ENCODE peak calls at places on chromosomes 7 and 10, in five cellular contexts. D is stimulated activated naive CD8-positive, alpha-beta T cell treated with anti-CD3 and anti-CD28 coated beads, Interleukin-15, amount 100 ng/mL, for 72 hours; Z is choroid plexus epithelial cell; Q is HEK293T; I is IMR-90. G is an unnamed sample.

GRCh38 chr10:131177431-131178327 is 133.8 kb downstream of the TCERG1L start:
- DNase-seq in D (no peak), Z (no peak), Q (no peak), I (no peak), G (no peak)

GRCh38 chr10:103470755-103471653 is 8.0 kb downstream of the CALHM3 start:
- DNase-seq in D (peak; percentile 67), Z (no peak), Q (no peak), I (no peak), G (peak; percentile 45)

GRCh38 chr7:117110480-117111315 is 157.4 kb downstream of the ST7 start:
- DNase-seq in D (peak; percentile 55), Z (peak; percentile 21), Q (no peak), I (no peak), G (no peak)

GRCh38 chr10:33129987-33130386 is 172.0 kb upstream of the ITGB1 start:
- DNase-seq in D (no peak), Z (peak; percentile 96), Q (no peak), I (peak; percentile 95), G (no peak)

GRCh38 chr7:93148135-93148534 is at the start of gene SAMD9L:
- DNase-seq in D (no peak), Z (peak; percentile 53), Q (no peak), I (peak; percentile 28), G (no peak)

GRCh38 chr10:107814865-107815487 is 650.5 kb upstream of the SORCS1 start:
- DNase-seq in D (no peak), Z (peak; percentile 80), Q (peak; percentile 63), I (peak; percentile 5), G (no peak)

GRCh38 chr7:132758983-132759382 is 182.7 kb upstream of the PLXNA4 start:
- DNase-seq in D (no peak), Z (no peak), Q (no peak), I (no peak), G (no peak)

GRCh38 chr10:24446739-24447138 is 237.8 kb downstream of the KIAA1217 start:
- DNase-seq in D (no peak), Z (peak; percentile 98), Q (no peak), I (peak; percentile 98), G (peak; percentile 84)

GRCh38 chr10:36720931-36721330 is 404.5 kb upstream of the ANKRD30A start:
- DNase-seq in D (no peak), Z (peak; percentile 48), Q (no peak), I (no peak), G (no peak)

GRCh38 chr7:155533827-155534690 is 12.3 kb downstream of the CNPY1 start:
- DNase-seq in D (peak; percentile 47), Z (peak; percentile 17), Q (peak; percentile 92), I (no peak), G (peak; percentile 90)

GRCh38 chr7:82527831-82528230 is 84.3 kb upstream of the CACNA2D1 start:
- DNase-seq in D (no peak), Z (peak; percentile 74), Q (no peak), I (peak; percentile 30), G (no peak)

GRCh38 chr7:1883834-1884582 is 213.9 kb downstream of the ELFN1 start:
- DNase-seq in D (no peak), Z (peak; percentile 9), Q (no peak), I (no peak), G (peak; percentile 58)

GRCh38 chr10:33412261-33413092 is 78.0 kb upstream of the NRP1 start:
- DNase-seq in D (no peak), Z (peak; percentile 89), Q (no peak), I (peak; percentile 92), G (peak; percentile 78)

GRCh38 chr10:86376852-86377796 is 10.5 kb upstream of the GRID1 start:
- DNase-seq in D (peak; percentile 84), Z (peak; percentile 58), Q (peak; percentile 91), I (peak; percentile 28), G (peak; percentile 99)

GRCh38 chr10:129853236-129853946 is 110.7 kb downstream of the EBF3 start:
- DNase-seq in D (no peak), Z (peak; percentile 39), Q (peak; percentile 31), I (peak; percentile 1), G (no peak)

GRCh38 chr7:32937344-32938174 is 19.7 kb upstream of the FKBP9 start:
- DNase-seq in D (no peak), Z (peak; percentile 53), Q (peak; percentile 33), I (peak; percentile 61), G (peak; percentile 83)

GRCh38 chr7:117872565-117873055 is 631 bp downstream of the CTTNBP2 start:
- DNase-seq in D (no peak), Z (peak; percentile 8), Q (peak; percentile 20), I (no peak), G (peak; percentile 68)

GRCh38 chr7:32583791-32584190 is 88.5 kb downstream of the AVL9 start:
- DNase-seq in D (no peak), Z (peak; percentile 96), Q (no peak), I (peak; percentile 87), G (no peak)

GRCh38 chr10:58643029-58643428 is 130.4 kb downstream of the BICC1 start:
- DNase-seq in D (no peak), Z (no peak), Q (no peak), I (no peak), G (peak; percentile 35)

GRCh38 chr7:137820677-137821420 is 25.9 kb downstream of the DGKI start:
- DNase-seq in D (no peak), Z (peak; percentile 83), Q (no peak), I (peak; percentile 83), G (peak; percentile 80)

GRCh38 chr10:78035437-78035836 is 1.8 kb downstream of the RPS24 start:
- DNase-seq in D (no peak), Z (no peak), Q (no peak), I (no peak), G (no peak)

GRCh38 chr10:11260136-11260535 is 242.5 kb downstream of the CELF2 start:
- DNase-seq in D (no peak), Z (no peak), Q (peak; percentile 18), I (no peak), G (no peak)

GRCh38 chr10:6579904-6580278 is at the start of gene PRKCQ:
- DNase-seq in D (no peak), Z (peak; percentile 4), Q (peak; percentile 50), I (peak; percentile 12), G (no peak)

GRCh38 chr10:102467971-102468438 is 16.7 kb upstream of the C10orf95 start:
- DNase-seq in D (no peak), Z (no peak), Q (no peak), I (no peak), G (no peak)